ENCODE peak calls at places on chromosomes 16 and 17, in ten cellular contexts. Z is sigmoid colon, G is tibial nerve, K is epithelial cell of esophagus, L is AG10803, U is colonic mucosa, C is bronchial epithelial cell, N is HCT116, Q is endothelial cell, Y is mammary epithelial cell. A is an unnamed sample.

GRCh38 chr16:53429221-53429943 is 4.9 kb upstream of the RBL2 start:
- DNase-seq in Z (no peak), G (no peak), K (peak; percentile 72), L (peak; percentile 35), U (no peak), C (peak; percentile 44), N (no peak), Q (no peak), Y (peak; percentile 65), A (no peak)

GRCh38 chr17:28747046-28747691 is 3.4 kb downstream of the TRAF4 start:
- DNase-seq in Z (no peak), G (no peak), K (peak; percentile 71), L (no peak), U (peak; percentile 84), C (peak; percentile 65), N (no peak), Q (no peak), Y (peak; percentile 71), A (no peak)

GRCh38 chr16:50298591-50299507 is 32.5 kb downstream of the ADCY7 start:
- DNase-seq in Z (peak; percentile 60), G (no peak), K (no peak), L (no peak), U (no peak), C (no peak), N (no peak), Q (no peak), Y (no peak), A (no peak)

GRCh38 chr16:67943619-67944503 is at the start of gene LCAT:
- DNase-seq in Z (peak; percentile 92), G (peak; percentile 56), K (no peak), L (no peak), U (no peak), C (no peak), N (no peak), Q (no peak), Y (no peak), A (no peak)

GRCh38 chr17:62130739-62131138 is 65.7 kb upstream of the MED13 start:
- DNase-seq in Z (no peak), G (no peak), K (no peak), L (no peak), U (no peak), C (no peak), N (no peak), Q (no peak), Y (no peak), A (no peak)

GRCh38 chr17:82962163-82962720 is 117.2 kb upstream of the METRNL start:
- DNase-seq in Z (peak; percentile 30), G (no peak), K (no peak), L (peak; percentile 48), U (no peak), C (no peak), N (no peak), Q (no peak), Y (no peak), A (no peak)

GRCh38 chr16:61798741-61799140 is 237.5 kb downstream of the CDH8 start:
- DNase-seq in Z (no peak), G (no peak), K (no peak), L (no peak), U (no peak), C (no peak), N (no peak), Q (no peak), Y (no peak), A (no peak)

GRCh38 chr16:86100205-86101134 is 201.5 kb downstream of the IRF8 start:
- DNase-seq in Z (peak; percentile 60), G (no peak), K (no peak), L (no peak), U (no peak), C (no peak), N (no peak), Q (no peak), Y (no peak), A (no peak)

GRCh38 chr16:82639666-82640336 is 13.0 kb downstream of the CDH13 start:
- DNase-seq in Z (peak; percentile 56), G (no peak), K (peak; percentile 67), L (peak; percentile 50), U (peak; percentile 76), C (peak; percentile 56), N (peak; percentile 42), Q (peak; percentile 76), Y (peak; percentile 67), A (no peak)

GRCh38 chr17:57541472-57542394 is 203.4 kb downstream of the CCDC182 start:
- DNase-seq in Z (peak; percentile 80), G (no peak), K (no peak), L (peak; percentile 58), U (no peak), C (no peak), N (peak; percentile 50), Q (no peak), Y (no peak), A (no peak)

GRCh38 chr17:7613769-7614421 is 802 bp downstream of the FXR2 start:
- DNase-seq in Z (peak; percentile 83), G (no peak), K (peak; percentile 37), L (peak; percentile 49), U (no peak), C (peak; percentile 41), N (no peak), Q (no peak), Y (peak; percentile 37), A (no peak)

GRCh38 chr16:85557083-85557975 is 55.8 kb upstream of the GSE1 start:
- DNase-seq in Z (no peak), G (no peak), K (peak; percentile 47), L (no peak), U (peak; percentile 79), C (peak; percentile 27), N (no peak), Q (no peak), Y (peak; percentile 43), A (no peak)

GRCh38 chr16:77951788-77952187 is 70.6 kb upstream of the CLEC3A start:
- DNase-seq in Z (no peak), G (no peak), K (peak; percentile 20), L (no peak), U (no peak), C (peak; percentile 14), N (peak; percentile 18), Q (no peak), Y (peak; percentile 10), A (no peak)

GRCh38 chr17:82772026-82772425 is 20.2 kb downstream of the TBCD start:
- DNase-seq in Z (no peak), G (no peak), K (peak; percentile 87), L (peak; percentile 87), U (peak; percentile 71), C (peak; percentile 81), N (no peak), Q (no peak), Y (peak; percentile 56), A (no peak)

GRCh38 chr17:3960764-3961163 is 3.5 kb downstream of the ATP2A3 start:
- DNase-seq in Z (no peak), G (no peak), K (no peak), L (peak; percentile 60), U (peak; percentile 67), C (no peak), N (no peak), Q (no peak), Y (no peak), A (no peak)

GRCh38 chr17:5587431-5588032 is 3.2 kb upstream of the NLRP1 start:
- DNase-seq in Z (no peak), G (peak; percentile 59), K (peak; percentile 80), L (peak; percentile 72), U (peak; percentile 45), C (peak; percentile 57), N (peak; percentile 68), Q (peak; percentile 49), Y (peak; percentile 62), A (peak; percentile 73)

GRCh38 chr17:5591966-5592365 is 7.7 kb upstream of the NLRP1 start:
- DNase-seq in Z (no peak), G (no peak), K (no peak), L (no peak), U (no peak), C (no peak), N (no peak), Q (no peak), Y (no peak), A (no peak)

GRCh38 chr17:5595831-5596230 is 11.5 kb upstream of the NLRP1 start:
- DNase-seq in Z (no peak), G (no peak), K (no peak), L (no peak), U (no peak), C (no peak), N (no peak), Q (no peak), Y (no peak), A (no peak)

GRCh38 chr17:5588584-5588983 is 4.3 kb upstream of the NLRP1 start:
- DNase-seq in Z (no peak), G (no peak), K (no peak), L (no peak), U (no peak), C (no peak), N (no peak), Q (no peak), Y (no peak), A (no peak)

GRCh38 chr17:5592382-5592781 is 8.1 kb upstream of the NLRP1 start:
- DNase-seq in Z (no peak), G (no peak), K (peak; percentile 61), L (peak; percentile 52), U (no peak), C (peak; percentile 47), N (peak; percentile 29), Q (no peak), Y (peak; percentile 31), A (peak; percentile 59)
- TF ChIP-seq CTCF in Z (peak; percentile 47), G (no peak), K (peak; percentile 38), L (peak; percentile 61), U (peak; percentile 50), C (peak; percentile 43), N (peak; percentile 25), Q (peak; percentile 77), Y (peak; percentile 51), A (peak; percentile 39)

GRCh38 chr17:41687828-41688640 is 651 bp upstream of the EIF1 start:
- DNase-seq in Z (peak; percentile 81), G (peak; percentile 65), K (peak; percentile 66), L (no peak), U (peak; percentile 78), C (peak; percentile 61), N (no peak), Q (peak; percentile 25), Y (peak; percentile 66), A (no peak)
- TF ChIP-seq CTCF in Z (no peak), G (peak; percentile 9), K (peak; percentile 49), L (peak; percentile 36), U (no peak), C (peak; percentile 38), N (peak; percentile 40), Q (no peak), Y (peak; percentile 54), A (peak; percentile 54)

GRCh38 chr16:57385083-57385482 is 12.8 kb downstream of the CX3CL1 start:
- DNase-seq in Z (no peak), G (no peak), K (no peak), L (no peak), U (no peak), C (no peak), N (no peak), Q (no peak), Y (no peak), A (no peak)
- TF ChIP-seq CTCF in Z (no peak), G (no peak), K (no peak), L (no peak), U (no peak), C (no peak), N (no peak), Q (no peak), Y (no peak), A (no peak)

DNA sequence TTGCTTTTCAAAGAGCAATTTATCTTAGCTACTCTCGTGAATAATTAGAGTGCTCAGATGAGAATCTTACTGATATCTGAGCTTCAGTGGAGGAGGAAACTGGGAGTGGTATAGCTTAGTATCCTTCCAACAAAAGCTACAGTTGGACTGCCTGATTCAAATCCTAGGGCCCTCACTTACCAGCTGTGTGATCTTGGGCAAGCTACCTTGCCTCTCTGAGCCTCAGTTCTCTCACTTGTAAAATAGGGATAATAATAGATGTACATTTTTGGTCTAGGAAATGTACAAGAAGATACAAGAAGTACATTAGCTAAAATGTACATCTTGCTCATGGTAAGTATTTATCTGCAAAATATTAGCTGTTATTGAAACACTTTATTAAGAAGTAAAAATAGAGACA is 502.0 kb downstream of the HAPSTR1 start:
- DNase-seq in Z (no peak), G (no peak), K (no peak), L (no peak), U (no peak), C (no peak), N (no peak), Q (no peak), Y (no peak), A (no peak)
- TF ChIP-seq CTCF in Z (no peak), G (no peak), K (no peak), L (no peak), U (no peak), C (no peak), N (no peak), Q (no peak), Y (no peak), A (no peak)

A was measured in D721Med.